ENCODE peak calls at places on chromosomes 1 and 21, in four cellular contexts. One of them, this sample, is unnamed.
A peak's percentile ranks its signal among the peaks of the same experiment; 100 is the strongest.

GRCh38 chr1:101148987-101149386 is 87.8 kb upstream of the S1PR1 start:
- DNase-seq in astrocyte: no peak
- DNase-seq in K562: no peak
- DNase-seq in upper lobe of right lung: no peak
- DNase-seq in this sample: no peak

GRCh38 chr1:46612937-46613660 is 3.5 kb downstream of the MOB3C start:
- DNase-seq in astrocyte: no peak
- DNase-seq in upper lobe of right lung: no peak
- DNase-seq in K562: no peak
- DNase-seq in this sample: no peak

GRCh38 chr1:175204285-175204684 is 11.7 kb upstream of the KIAA0040 start:
- DNase-seq in upper lobe of right lung: no peak
- DNase-seq in K562: no peak
- DNase-seq in astrocyte: no peak
- DNase-seq in this sample: no peak

GRCh38 chr21:32921632-32922230 is 104.0 kb upstream of the OLIG2 start:
- DNase-seq in upper lobe of right lung: peak; percentile 72
- DNase-seq in astrocyte: no peak
- DNase-seq in K562: peak; percentile 42
- DNase-seq in this sample: no peak

GRCh38 chr1:59316497-59317128 is 19.7 kb downstream of the FGGY start:
- DNase-seq in astrocyte: peak; percentile 96
- DNase-seq in upper lobe of right lung: no peak
- DNase-seq in K562: no peak
- DNase-seq in this sample: peak; percentile 55

GRCh38 chr1:56491441-56491840 is 87.9 kb downstream of the PLPP3 start:
- DNase-seq in K562: no peak
- DNase-seq in upper lobe of right lung: no peak
- DNase-seq in astrocyte: peak; percentile 13
- DNase-seq in this sample: no peak

GRCh38 chr1:205240118-205240517 is 12.4 kb downstream of the TMCC2 start:
- DNase-seq in K562: no peak
- DNase-seq in astrocyte: no peak
- DNase-seq in upper lobe of right lung: peak; percentile 64
- DNase-seq in this sample: no peak

GRCh38 chr21:34865922-34866271 is 183.2 kb downstream of the RUNX1 start:
- DNase-seq in astrocyte: no peak
- DNase-seq in K562: no peak
- DNase-seq in upper lobe of right lung: no peak
- DNase-seq in this sample: no peak

GRCh38 chr1:107936498-107937481 is 28.2 kb downstream of the VAV3 start:
- DNase-seq in upper lobe of right lung: no peak
- DNase-seq in K562: no peak
- DNase-seq in astrocyte: peak; percentile 95
- DNase-seq in this sample: peak; percentile 18

GRCh38 chr1:234509457-234510328 is 30.7 kb upstream of the TARBP1 start:
- DNase-seq in astrocyte: no peak
- DNase-seq in upper lobe of right lung: no peak
- DNase-seq in K562: no peak
- DNase-seq in this sample: no peak
- TF ChIP-seq CTCF in astrocyte: no peak
- TF ChIP-seq CTCF in upper lobe of right lung: no peak
- TF ChIP-seq CTCF in K562: no peak
- TF ChIP-seq CTCF in this sample: no peak

GRCh38 chr1:14733779-14734140 is 135.3 kb downstream of the KAZN start:
- DNase-seq in K562: no peak
- DNase-seq in astrocyte: no peak
- DNase-seq in upper lobe of right lung: no peak
- DNase-seq in this sample: no peak

GRCh38 chr1:14733053-14733778 is 134.7 kb downstream of the KAZN start:
- DNase-seq in upper lobe of right lung: no peak
- DNase-seq in astrocyte: peak; percentile 47
- DNase-seq in K562: no peak
- DNase-seq in this sample: no peak

GRCh38 chr1:14737561-14738094 is 139.1 kb downstream of the KAZN start:
- DNase-seq in astrocyte: no peak
- DNase-seq in upper lobe of right lung: no peak
- DNase-seq in K562: no peak
- DNase-seq in this sample: no peak

GRCh38 chr1:14738235-14738634 is 139.8 kb downstream of the KAZN start:
- DNase-seq in upper lobe of right lung: no peak
- DNase-seq in astrocyte: peak; percentile 65
- DNase-seq in K562: no peak
- DNase-seq in this sample: no peak

GRCh38 chr1:14735861-14736260 is 137.4 kb downstream of the KAZN start:
- DNase-seq in K562: no peak
- DNase-seq in upper lobe of right lung: no peak
- DNase-seq in astrocyte: no peak
- DNase-seq in this sample: no peak
- H3K4me3 ChIP-seq in K562: no peak overlapping the region
- H3K4me3 ChIP-seq in upper lobe of right lung: no peak overlapping the region
- H3K4me3 ChIP-seq in astrocyte: no peak overlapping the region
- H3K4me3 ChIP-seq in this sample: no peak overlapping the region

GRCh38 chr1:157138220-157139124 is at the start of gene ETV3:
- DNase-seq in astrocyte: peak; percentile 90
- DNase-seq in K562: peak; percentile 92
- DNase-seq in upper lobe of right lung: peak; percentile 95
- DNase-seq in this sample: peak; percentile 73
- H3K27ac ChIP-seq in astrocyte: peak within 1 kb of the TSS; percentile 95
- H3K27ac ChIP-seq in K562: peak within 1 kb of the TSS; percentile 89
- H3K27ac ChIP-seq in upper lobe of right lung: peak within 1 kb of the TSS; percentile 99
- H3K27ac ChIP-seq in this sample: peak within 1 kb of the TSS; percentile 98

GRCh38 chr1:156359973-156360372 is 9.0 kb upstream of the RHBG start:
- DNase-seq in astrocyte: no peak
- DNase-seq in upper lobe of right lung: no peak
- DNase-seq in K562: peak; percentile 51
- DNase-seq in this sample: no peak
- TF ChIP-seq CTCF in astrocyte: peak; percentile 21
- TF ChIP-seq CTCF in upper lobe of right lung: no peak
- TF ChIP-seq CTCF in K562: peak; percentile 55
- TF ChIP-seq CTCF in this sample: peak; percentile 59

GRCh38 chr1:16979475-16980327 is 719 bp downstream of the MFAP2 start:
- DNase-seq in upper lobe of right lung: no peak
- DNase-seq in astrocyte: no peak
- DNase-seq in K562: no peak
- DNase-seq in this sample: no peak
- H3K4me3 ChIP-seq in upper lobe of right lung: peak overlapping the region; percentile 50
- H3K4me3 ChIP-seq in astrocyte: peak overlapping the region; percentile 80
- H3K4me3 ChIP-seq in K562: no peak overlapping the region
- H3K4me3 ChIP-seq in this sample: peak overlapping the region; percentile 72

GRCh38 chr1:216903389-216903754 is 180.1 kb upstream of the ESRRG start:
- DNase-seq in K562: no peak
- DNase-seq in astrocyte: peak; percentile 94
- DNase-seq in upper lobe of right lung: no peak
- DNase-seq in this sample: peak; percentile 50

GRCh38 chr1:216902669-216903388 is 179.6 kb upstream of the ESRRG start:
- DNase-seq in upper lobe of right lung: no peak
- DNase-seq in astrocyte: peak; percentile 69
- DNase-seq in K562: no peak
- DNase-seq in this sample: no peak

GRCh38 chr1:216905781-216906180 is 182.6 kb upstream of the ESRRG start:
- DNase-seq in K562: no peak
- DNase-seq in astrocyte: no peak
- DNase-seq in upper lobe of right lung: no peak
- DNase-seq in this sample: no peak

GRCh38 chr1:216905052-216905580 is 181.9 kb upstream of the ESRRG start:
- DNase-seq in K562: no peak
- DNase-seq in upper lobe of right lung: no peak
- DNase-seq in astrocyte: no peak
- DNase-seq in this sample: no peak

DNA sequence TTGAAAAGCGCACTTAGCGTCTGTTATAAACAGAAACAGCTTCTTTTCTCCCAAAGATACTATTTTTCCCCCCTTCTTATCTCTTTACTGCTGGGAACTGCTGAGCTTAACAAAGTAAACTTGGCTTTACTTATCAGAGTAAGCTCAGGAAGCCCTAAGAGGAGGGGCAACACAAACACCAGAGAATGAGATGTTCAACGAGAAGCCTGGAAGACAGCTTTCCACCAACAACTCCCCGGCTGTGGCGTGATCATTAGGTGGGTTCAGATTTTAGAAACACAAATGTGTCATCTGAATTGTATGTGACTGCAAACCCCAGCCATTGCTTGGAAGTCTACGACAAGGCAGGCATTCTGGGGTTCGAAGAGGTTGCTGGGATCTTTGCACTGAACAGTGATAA is 181.2 kb upstream of the ESRRG start:
- DNase-seq in upper lobe of right lung: no peak
- DNase-seq in K562: no peak
- DNase-seq in astrocyte: no peak
- DNase-seq in this sample: no peak
- H3K27ac ChIP-seq in upper lobe of right lung: no peak overlapping the region
- H3K27ac ChIP-seq in K562: no peak overlapping the region
- H3K27ac ChIP-seq in astrocyte: no peak overlapping the region
- H3K27ac ChIP-seq in this sample: no peak overlapping the region

GRCh38 chr1:234089396-234089795 is 184.9 kb downstream of the SLC35F3 start:
- DNase-seq in K562: peak; percentile 20
- DNase-seq in upper lobe of right lung: no peak
- DNase-seq in astrocyte: no peak
- DNase-seq in this sample: no peak
- TF ChIP-seq CTCF in K562: peak; percentile 33
- TF ChIP-seq CTCF in upper lobe of right lung: no peak
- TF ChIP-seq CTCF in astrocyte: no peak
- TF ChIP-seq CTCF in this sample: peak; percentile 11

This sample was measured in AG04450.